ENCODE peak calls at places on chromosomes 2 and 18, in six cellular contexts. B is iris pigment epithelial cell, P is GM13976, N is T1000, L is fibroblast of the conjunctiva, T is HT1080. E is an unnamed sample.

GRCh38 chr2:19031642-19032041 is 326.8 kb downstream of the OSR1 start:
- DNase-seq in P (no peak), L (no peak), B (no peak), T (peak; percentile 62), N (no peak), E (no peak)

GRCh38 chr18:78619854-78620253 is 359.8 kb upstream of the SALL3 start:
- DNase-seq in B (no peak), T (no peak), L (no peak), N (no peak), P (no peak), E (no peak)

GRCh38 chr18:58952871-58953270 is 88.2 kb downstream of the ZNF532 start:
- DNase-seq in B (no peak), P (no peak), N (no peak), L (no peak), T (no peak), E (no peak)

GRCh38 chr2:176553685-176554106 is 284.5 kb downstream of the MTX2 start:
- DNase-seq in T (peak; percentile 79), L (peak; percentile 55), B (peak; percentile 41), P (peak; percentile 25), N (no peak), E (peak; percentile 21)

GRCh38 chr2:173354601-173355131 is at the start of gene CDCA7:
- DNase-seq in B (peak; percentile 51), P (peak; percentile 89), N (peak; percentile 59), L (peak; percentile 12), T (peak; percentile 71), E (peak; percentile 21)

GRCh38 chr2:42792583-42793313 is at the start of gene HAAO:
- DNase-seq in L (no peak), P (peak; percentile 74), N (no peak), B (no peak), T (no peak), E (no peak)

GRCh38 chr2:1988594-1988993 is 244.3 kb upstream of the PXDN start:
- DNase-seq in B (no peak), P (no peak), T (no peak), L (no peak), N (no peak), E (no peak)

GRCh38 chr18:2823202-2823601 is 23.6 kb upstream of the EMILIN2 start:
- DNase-seq in N (no peak), T (no peak), P (no peak), L (no peak), B (no peak), E (no peak)

GRCh38 chr2:45172993-45173392 is 163.7 kb upstream of the SIX2 start:
- DNase-seq in B (no peak), T (no peak), P (no peak), L (no peak), N (no peak), E (no peak)

GRCh38 chr18:28003451-28003850 is 173.5 kb downstream of the CDH2 start:
- DNase-seq in P (no peak), N (no peak), T (peak; percentile 67), L (no peak), B (peak; percentile 85), E (no peak)

GRCh38 chr2:216903470-216903869 is 43.6 kb upstream of the TNP1 start:
- DNase-seq in L (no peak), B (no peak), T (no peak), P (no peak), N (no peak), E (no peak)

GRCh38 chr2:237464757-237465391 is 22.2 kb upstream of the MLPH start:
- DNase-seq in T (peak; percentile 53), L (no peak), B (no peak), N (no peak), P (no peak), E (no peak)

GRCh38 chr2:106342801-106343200 is 125.4 kb downstream of the RGPD3 start:
- DNase-seq in P (no peak), B (no peak), L (no peak), T (no peak), N (no peak), E (no peak)

GRCh38 chr18:46756559-46757201 is at the start of gene ST8SIA5:
- DNase-seq in P (peak; percentile 66), T (no peak), B (no peak), L (no peak), N (no peak), E (no peak)

GRCh38 chr2:105757361-105757933 is 12.7 kb downstream of the NCK2 start:
- DNase-seq in P (no peak), B (no peak), T (no peak), L (no peak), N (no peak), E (no peak)

GRCh38 chr2:151655663-151656398 is 78.4 kb downstream of the NEB start:
- DNase-seq in T (no peak), N (no peak), B (no peak), P (no peak), L (no peak), E (no peak)

GRCh38 chr18:62982600-62983251 is 267.4 kb downstream of the PHLPP1 start:
- DNase-seq in B (peak; percentile 53), P (peak; percentile 82), L (peak; percentile 44), T (peak; percentile 44), N (no peak), E (peak; percentile 47)

GRCh38 chr2:76009484-76009883 is 298.8 kb upstream of the GCFC2 start:
- DNase-seq in N (no peak), T (no peak), L (no peak), B (no peak), P (no peak), E (no peak)

GRCh38 chr2:223989206-223989859 is 32.1 kb downstream of the MRPL44 start:
- DNase-seq in P (no peak), N (no peak), B (no peak), L (no peak), T (no peak), E (no peak)

GRCh38 chr2:231373786-231374185 is 21.7 kb upstream of the B3GNT7 start:
- DNase-seq in T (no peak), N (no peak), L (no peak), B (no peak), P (no peak), E (no peak)

GRCh38 chr2:26165403-26165802 is 7.5 kb upstream of the GAREM2 start:
- DNase-seq in T (no peak), B (no peak), P (no peak), N (no peak), L (no peak), E (no peak)

GRCh38 chr2:69086466-69086865 is 73.5 kb downstream of the ANTXR1 start:
- DNase-seq in P (no peak), L (no peak), T (no peak), N (no peak), B (peak; percentile 10), E (no peak)

GRCh38 chr18:33495278-33495677 is 54.8 kb upstream of the CCDC178 start:
- DNase-seq in T (peak; percentile 58), B (peak; percentile 16), N (no peak), L (peak; percentile 14), P (no peak), E (peak; percentile 43)

GRCh38 chr2:173149491-173149890 is 73.8 kb downstream of the MAP3K20 start:
- DNase-seq in P (peak; percentile 60), L (no peak), T (no peak), N (no peak), B (no peak), E (no peak)

GRCh38 chr18:55234366-55235093 is 275.3 kb upstream of the CCDC68 start:
- DNase-seq in N (no peak), L (peak; percentile 77), T (peak; percentile 77), B (peak; percentile 85), P (peak; percentile 41), E (peak; percentile 76)

E was measured in smooth muscle cell of the brain vasculature.